ENCODE peak calls at places on chromosomes 1 and 21, in six cellular contexts. P is non-pigmented ciliary epithelial cell, F is NCI-H2081, L is GM03348, R is substantia nigra, W is AG09319. U is an unnamed sample.

GRCh38 chr1:162678439-162678838 is 46.2 kb downstream of the DDR2 start:
- DNase-seq in P (no peak), F (no peak), L (peak; percentile 58), R (no peak), W (peak; percentile 54), U (no peak)

GRCh38 chr21:32966120-32966519 is 59.6 kb upstream of the OLIG2 start:
- DNase-seq in P (no peak), F (no peak), L (no peak), R (no peak), W (no peak), U (no peak)

GRCh38 chr1:59688976-59689375 is 125.8 kb upstream of the HOOK1 start:
- DNase-seq in P (no peak), F (no peak), L (no peak), R (no peak), W (no peak), U (no peak)

GRCh38 chr1:46488343-46489168 is 1.1 kb upstream of the DMBX1 start:
- DNase-seq in P (no peak), F (no peak), L (no peak), R (no peak), W (no peak), U (no peak)

GRCh38 chr1:95407146-95407863 is 173.3 kb downstream of the RWDD3 start:
- DNase-seq in P (no peak), F (no peak), L (no peak), R (no peak), W (no peak), U (peak; percentile 4)

GRCh38 chr1:67948155-67949075 is 102.0 kb downstream of the DIRAS3 start:
- DNase-seq in P (peak; percentile 65), F (no peak), L (peak; percentile 82), R (no peak), W (peak; percentile 72), U (no peak)

GRCh38 chr1:174366946-174367345 is 80.8 kb upstream of the GPR52 start:
- DNase-seq in P (no peak), F (no peak), L (no peak), R (no peak), W (no peak), U (no peak)

GRCh38 chr1:65958561-65959350 is 166.1 kb downstream of the PDE4B start:
- DNase-seq in P (no peak), F (peak; percentile 51), L (peak; percentile 47), R (no peak), W (peak; percentile 11), U (no peak)

GRCh38 chr1:112457241-112457640 is 51.5 kb upstream of the WNT2B start:
- DNase-seq in P (no peak), F (no peak), L (no peak), R (no peak), W (peak; percentile 19), U (no peak)

GRCh38 chr1:97632075-97632474 is 288.8 kb downstream of the DPYD start:
- DNase-seq in P (peak; percentile 35), F (peak; percentile 79), L (no peak), R (no peak), W (no peak), U (no peak)

GRCh38 chr1:12324423-12324822 is 94.6 kb downstream of the VPS13D start:
- DNase-seq in P (no peak), F (no peak), L (no peak), R (no peak), W (no peak), U (no peak)

U was measured in occipital lobe.